ENCODE peak calls at places on chromosomes 1 and 21, in five cellular contexts. One of them, this sample, is unnamed.

GRCh38 chr1:229027622-229028182 is 243.2 kb upstream of the RAB4A start:
- DNase-seq in Panc1: no peak
- DNase-seq in foreskin fibroblast: peak
- DNase-seq in skeletal muscle cell: peak
- DNase-seq in keratinocyte: no peak
- DNase-seq in this sample: peak

GRCh38 chr1:201167625-201167991 is 13.3 kb upstream of the TMEM9 start:
- DNase-seq in Panc1: no peak
- DNase-seq in foreskin fibroblast: no peak
- DNase-seq in skeletal muscle cell: no peak
- DNase-seq in keratinocyte: no peak
- DNase-seq in this sample: no peak

GRCh38 chr1:94539496-94539895 is 2.1 kb downstream of the F3 start:
- DNase-seq in Panc1: no peak
- DNase-seq in foreskin fibroblast: no peak
- DNase-seq in skeletal muscle cell: no peak
- DNase-seq in keratinocyte: no peak
- DNase-seq in this sample: no peak

GRCh38 chr21:37153935-37154350 is 80.9 kb downstream of the TTC3 start:
- DNase-seq in Panc1: no peak
- DNase-seq in foreskin fibroblast: no peak
- DNase-seq in skeletal muscle cell: peak
- DNase-seq in keratinocyte: no peak
- DNase-seq in this sample: no peak

GRCh38 chr1:188170446-188170845 is 1341.7 kb downstream of the PLA2G4A start:
- DNase-seq in Panc1: no peak
- DNase-seq in foreskin fibroblast: no peak
- DNase-seq in skeletal muscle cell: no peak
- DNase-seq in keratinocyte: no peak
- DNase-seq in this sample: no peak

GRCh38 chr1:208117410-208117809 is 126.8 kb downstream of the PLXNA2 start:
- DNase-seq in Panc1: no peak
- DNase-seq in foreskin fibroblast: no peak
- DNase-seq in skeletal muscle cell: no peak
- DNase-seq in keratinocyte: no peak
- DNase-seq in this sample: no peak

GRCh38 chr1:182229907-182230522 is 161.6 kb downstream of the GLUL start:
- DNase-seq in Panc1: no peak
- DNase-seq in foreskin fibroblast: peak
- DNase-seq in skeletal muscle cell: peak
- DNase-seq in keratinocyte: no peak
- DNase-seq in this sample: no peak

GRCh38 chr1:87331319-87332269 is 2.9 kb downstream of the LMO4 start:
- DNase-seq in Panc1: no peak
- DNase-seq in foreskin fibroblast: peak
- DNase-seq in skeletal muscle cell: no peak
- DNase-seq in keratinocyte: no peak
- DNase-seq in this sample: peak

GRCh38 chr21:29315155-29315749 is 16.5 kb downstream of the BACH1 start:
- DNase-seq in Panc1: no peak
- DNase-seq in foreskin fibroblast: no peak
- DNase-seq in skeletal muscle cell: no peak
- DNase-seq in keratinocyte: no peak
- DNase-seq in this sample: no peak

GRCh38 chr1:93196591-93196990 is 16.1 kb downstream of the CCDC18 start:
- DNase-seq in Panc1: no peak
- DNase-seq in foreskin fibroblast: no peak
- DNase-seq in skeletal muscle cell: no peak
- DNase-seq in keratinocyte: no peak
- DNase-seq in this sample: no peak

GRCh38 chr1:44587796-44588460 is 86.4 kb downstream of the TMEM53 start:
- DNase-seq in Panc1: no peak
- DNase-seq in foreskin fibroblast: peak
- DNase-seq in skeletal muscle cell: no peak
- DNase-seq in keratinocyte: no peak
- DNase-seq in this sample: no peak

GRCh38 chr1:205703072-205703471 is 22.8 kb upstream of the SLC45A3 start:
- DNase-seq in Panc1: no peak
- DNase-seq in foreskin fibroblast: no peak
- DNase-seq in skeletal muscle cell: no peak
- DNase-seq in keratinocyte: no peak
- DNase-seq in this sample: no peak

GRCh38 chr21:37458669-37459276 is 92.2 kb downstream of the DYRK1A start:
- DNase-seq in Panc1: no peak
- DNase-seq in foreskin fibroblast: no peak
- DNase-seq in skeletal muscle cell: no peak
- DNase-seq in keratinocyte: no peak
- DNase-seq in this sample: no peak

GRCh38 chr21:37994211-37994610 is 78.0 kb upstream of the KCNJ6 start:
- DNase-seq in Panc1: no peak
- DNase-seq in foreskin fibroblast: no peak
- DNase-seq in skeletal muscle cell: no peak
- DNase-seq in keratinocyte: no peak
- DNase-seq in this sample: no peak

GRCh38 chr1:232239557-232240468 is 390.1 kb downstream of the SIPA1L2 start:
- DNase-seq in Panc1: no peak
- DNase-seq in foreskin fibroblast: no peak
- DNase-seq in skeletal muscle cell: no peak
- DNase-seq in keratinocyte: no peak
- DNase-seq in this sample: no peak

GRCh38 chr1:9265966-9266365 is 26.7 kb upstream of the SPSB1 start:
- DNase-seq in Panc1: no peak
- DNase-seq in foreskin fibroblast: no peak
- DNase-seq in skeletal muscle cell: no peak
- DNase-seq in keratinocyte: no peak
- DNase-seq in this sample: no peak

GRCh38 chr1:211296396-211296795 is 30.2 kb upstream of the TRAF5 start:
- DNase-seq in Panc1: no peak
- DNase-seq in foreskin fibroblast: no peak
- DNase-seq in skeletal muscle cell: no peak
- DNase-seq in keratinocyte: no peak
- DNase-seq in this sample: no peak

GRCh38 chr1:74396942-74397341 is 115.5 kb downstream of the LRRC53 start:
- DNase-seq in Panc1: no peak
- DNase-seq in foreskin fibroblast: no peak
- DNase-seq in skeletal muscle cell: peak
- DNase-seq in keratinocyte: no peak
- DNase-seq in this sample: no peak

GRCh38 chr21:44596068-44596725 is 3.9 kb upstream of the KRTAP10-6 start:
- DNase-seq in Panc1: peak
- DNase-seq in foreskin fibroblast: peak
- DNase-seq in skeletal muscle cell: no peak
- DNase-seq in keratinocyte: no peak
- DNase-seq in this sample: no peak

GRCh38 chr1:180353930-180354329 is 123.9 kb downstream of the LHX4 start:
- DNase-seq in Panc1: no peak
- DNase-seq in foreskin fibroblast: no peak
- DNase-seq in skeletal muscle cell: no peak
- DNase-seq in keratinocyte: no peak
- DNase-seq in this sample: no peak

GRCh38 chr1:230127105-230128054 is 60.3 kb downstream of the GALNT2 start:
- DNase-seq in Panc1: no peak
- DNase-seq in foreskin fibroblast: no peak
- DNase-seq in skeletal muscle cell: no peak
- DNase-seq in keratinocyte: no peak
- DNase-seq in this sample: no peak

GRCh38 chr1:161001537-161001936 is 19.4 kb downstream of the F11R start:
- DNase-seq in Panc1: no peak
- DNase-seq in foreskin fibroblast: no peak
- DNase-seq in skeletal muscle cell: no peak
- DNase-seq in keratinocyte: no peak
- DNase-seq in this sample: no peak

GRCh38 chr1:58982259-58982998 is 198.6 kb upstream of the JUN start:
- DNase-seq in Panc1: no peak
- DNase-seq in foreskin fibroblast: no peak
- DNase-seq in skeletal muscle cell: no peak
- DNase-seq in keratinocyte: no peak
- DNase-seq in this sample: no peak

GRCh38 chr1:36900128-36900527 is 134.2 kb downstream of the GRIK3 start:
- DNase-seq in Panc1: no peak
- DNase-seq in foreskin fibroblast: no peak
- DNase-seq in skeletal muscle cell: no peak
- DNase-seq in keratinocyte: no peak
- DNase-seq in this sample: no peak

GRCh38 chr1:240965581-240966091 is 353.7 kb upstream of the GREM2 start:
- DNase-seq in Panc1: no peak
- DNase-seq in foreskin fibroblast: peak
- DNase-seq in skeletal muscle cell: no peak
- DNase-seq in keratinocyte: no peak
- DNase-seq in this sample: no peak

GRCh38 chr1:59340411-59341307 is 43.8 kb downstream of the FGGY start:
- DNase-seq in Panc1: no peak
- DNase-seq in foreskin fibroblast: no peak
- DNase-seq in skeletal muscle cell: no peak
- DNase-seq in keratinocyte: no peak
- DNase-seq in this sample: no peak

GRCh38 chr1:235999259-235999925 is 65.5 kb downstream of the NID1 start:
- DNase-seq in Panc1: peak
- DNase-seq in foreskin fibroblast: peak
- DNase-seq in skeletal muscle cell: peak
- DNase-seq in keratinocyte: peak
- DNase-seq in this sample: no peak

GRCh38 chr21:9839011-9839661 is 682.2 kb upstream of the TPTE start:
- DNase-seq in Panc1: no peak
- DNase-seq in foreskin fibroblast: no peak
- DNase-seq in skeletal muscle cell: no peak
- DNase-seq in keratinocyte: no peak
- DNase-seq in this sample: no peak

GRCh38 chr1:3453891-3454810 is at the start of gene ARHGEF16:
- DNase-seq in Panc1: no peak
- DNase-seq in foreskin fibroblast: peak
- DNase-seq in skeletal muscle cell: no peak
- DNase-seq in keratinocyte: no peak
- DNase-seq in this sample: peak
- H3K4me3 ChIP-seq in Panc1: peak
- H3K4me3 ChIP-seq in foreskin fibroblast: no peak
- H3K4me3 ChIP-seq in skeletal muscle cell: peak
- H3K4me3 ChIP-seq in keratinocyte: peak
- H3K4me3 ChIP-seq in this sample: peak

GRCh38 chr1:40450491-40451237 is 388 bp downstream of the ZFP69B start:
- DNase-seq in Panc1: peak
- DNase-seq in foreskin fibroblast: peak
- DNase-seq in skeletal muscle cell: peak
- DNase-seq in keratinocyte: no peak
- DNase-seq in this sample: no peak

GRCh38 chr1:40454873-40455272 is 4.6 kb downstream of the ZFP69B start:
- DNase-seq in Panc1: no peak
- DNase-seq in foreskin fibroblast: no peak
- DNase-seq in skeletal muscle cell: no peak
- DNase-seq in keratinocyte: no peak
- DNase-seq in this sample: no peak

GRCh38 chr1:40451238-40451585 is 936 bp downstream of the ZFP69B start:
- DNase-seq in Panc1: no peak
- DNase-seq in foreskin fibroblast: no peak
- DNase-seq in skeletal muscle cell: no peak
- DNase-seq in keratinocyte: no peak
- DNase-seq in this sample: no peak

GRCh38 chr1:40449684-40450490 is at the start of gene ZFP69B:
- DNase-seq in Panc1: peak
- DNase-seq in foreskin fibroblast: peak
- DNase-seq in skeletal muscle cell: peak
- DNase-seq in keratinocyte: peak
- DNase-seq in this sample: peak
- H3K4me3 ChIP-seq in Panc1: peak
- H3K4me3 ChIP-seq in foreskin fibroblast: peak
- H3K4me3 ChIP-seq in skeletal muscle cell: peak
- H3K4me3 ChIP-seq in keratinocyte: peak
- H3K4me3 ChIP-seq in this sample: peak

GRCh38 chr1:119047040-119047438 is 58.9 kb upstream of the TBX15 start:
- DNase-seq in Panc1: no peak
- DNase-seq in foreskin fibroblast: no peak
- DNase-seq in skeletal muscle cell: no peak
- DNase-seq in keratinocyte: no peak
- DNase-seq in this sample: no peak
- H3K4me3 ChIP-seq in Panc1: no peak
- H3K4me3 ChIP-seq in foreskin fibroblast: peak
- H3K4me3 ChIP-seq in skeletal muscle cell: no peak
- H3K4me3 ChIP-seq in keratinocyte: no peak
- H3K4me3 ChIP-seq in this sample: no peak

GRCh38 chr21:33893917-33894316 is 21.7 kb downstream of the ATP5PO start:
- DNase-seq in Panc1: no peak
- DNase-seq in foreskin fibroblast: no peak
- DNase-seq in skeletal muscle cell: no peak
- DNase-seq in keratinocyte: no peak
- DNase-seq in this sample: no peak
- H3K4me3 ChIP-seq in Panc1: no peak
- H3K4me3 ChIP-seq in foreskin fibroblast: no peak
- H3K4me3 ChIP-seq in skeletal muscle cell: no peak
- H3K4me3 ChIP-seq in keratinocyte: no peak
- H3K4me3 ChIP-seq in this sample: no peak

DNA sequence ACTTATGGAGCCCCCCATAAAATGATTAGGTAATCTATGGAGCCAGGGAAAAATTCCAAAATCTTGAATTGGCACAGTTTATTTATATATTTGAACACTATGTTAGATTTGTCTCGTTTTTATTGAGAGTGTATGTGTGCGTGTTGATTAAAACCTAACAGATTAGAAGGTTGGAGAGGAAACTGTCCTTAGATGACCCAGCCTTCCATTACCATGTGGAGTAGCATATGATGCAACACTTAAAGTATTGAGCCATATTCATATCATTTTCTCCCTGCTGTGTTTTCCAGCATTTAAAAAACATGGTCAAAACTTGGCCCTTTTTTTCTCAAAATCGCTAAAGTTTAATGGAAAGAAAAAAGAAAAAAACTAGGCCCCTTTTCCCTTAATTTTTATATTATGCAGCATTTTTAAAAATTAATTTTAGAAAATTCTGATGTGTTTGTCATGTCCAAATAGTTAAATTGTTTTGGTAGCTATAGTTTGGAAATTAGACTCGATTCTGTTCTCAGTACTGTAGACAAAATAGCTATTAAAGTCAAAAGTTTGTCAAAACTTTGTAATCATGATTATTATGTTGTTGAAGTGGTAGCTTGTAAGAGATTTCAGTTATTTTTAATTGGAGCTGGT is 2.3 kb downstream of the LRRC8D start:
- DNase-seq in Panc1: no peak
- DNase-seq in foreskin fibroblast: peak
- DNase-seq in skeletal muscle cell: no peak
- DNase-seq in keratinocyte: no peak
- DNase-seq in this sample: no peak
- H3K4me3 ChIP-seq in Panc1: peak
- H3K4me3 ChIP-seq in foreskin fibroblast: no peak
- H3K4me3 ChIP-seq in skeletal muscle cell: no peak
- H3K4me3 ChIP-seq in keratinocyte: no peak
- H3K4me3 ChIP-seq in this sample: no peak

This sample was measured in lung.